ENCODE peak calls at places on chromosomes 11 and 22, in five cellular contexts. One of them, this sample, is unnamed.

GRCh38 chr22:46929689-46930225 is 167.3 kb downstream of the TBC1D22A start:
- DNase-seq in H1: no peak
- DNase-seq in HCT116: no peak
- DNase-seq in endothelial cell of umbilical vein: no peak
- DNase-seq in A549: no peak
- DNase-seq in this sample: no peak

GRCh38 chr22:41431656-41432055 is 14.9 kb downstream of the TOB2 start:
- DNase-seq in HCT116: no peak
- DNase-seq in A549: no peak
- DNase-seq in H1: no peak
- DNase-seq in endothelial cell of umbilical vein: no peak
- DNase-seq in this sample: no peak

GRCh38 chr22:46105494-46106278 is 44.6 kb upstream of the PPARA start:
- DNase-seq in endothelial cell of umbilical vein: no peak
- DNase-seq in A549: peak
- DNase-seq in H1: no peak
- DNase-seq in HCT116: no peak
- DNase-seq in this sample: no peak

GRCh38 chr11:85822814-85823213 is 11.9 kb upstream of the SYTL2 start:
- DNase-seq in endothelial cell of umbilical vein: no peak
- DNase-seq in H1: no peak
- DNase-seq in HCT116: no peak
- DNase-seq in A549: no peak
- DNase-seq in this sample: no peak

GRCh38 chr11:46674463-46675287 is 25.7 kb downstream of the ARHGAP1 start:
- DNase-seq in H1: peak
- DNase-seq in A549: no peak
- DNase-seq in endothelial cell of umbilical vein: no peak
- DNase-seq in HCT116: no peak
- DNase-seq in this sample: peak

GRCh38 chr11:118663381-118663780 is 16.1 kb downstream of the TREH start:
- DNase-seq in endothelial cell of umbilical vein: no peak
- DNase-seq in HCT116: no peak
- DNase-seq in H1: no peak
- DNase-seq in A549: no peak
- DNase-seq in this sample: no peak

GRCh38 chr22:49705631-49706352 is 121.9 kb downstream of the BRD1 start:
- DNase-seq in A549: no peak
- DNase-seq in endothelial cell of umbilical vein: no peak
- DNase-seq in H1: no peak
- DNase-seq in HCT116: no peak
- DNase-seq in this sample: no peak

GRCh38 chr22:24026733-24027132 is 15.6 kb downstream of the CABIN1 start:
- DNase-seq in endothelial cell of umbilical vein: no peak
- DNase-seq in A549: no peak
- DNase-seq in H1: no peak
- DNase-seq in HCT116: no peak
- DNase-seq in this sample: no peak

GRCh38 chr22:26890870-26891269 is 233.5 kb downstream of the MIAT start:
- DNase-seq in HCT116: peak
- DNase-seq in endothelial cell of umbilical vein: no peak
- DNase-seq in A549: no peak
- DNase-seq in H1: no peak
- DNase-seq in this sample: no peak

GRCh38 chr11:76208829-76209670 is 2.7 kb upstream of the WNT11 start:
- DNase-seq in H1: no peak
- DNase-seq in A549: peak
- DNase-seq in endothelial cell of umbilical vein: peak
- DNase-seq in HCT116: no peak
- DNase-seq in this sample: peak

GRCh38 chr11:16607675-16608644 is 130.5 kb upstream of the C11orf58 start:
- DNase-seq in endothelial cell of umbilical vein: peak
- DNase-seq in HCT116: no peak
- DNase-seq in H1: no peak
- DNase-seq in A549: no peak
- DNase-seq in this sample: no peak

GRCh38 chr11:33542921-33543320 is 157.7 kb downstream of the C11orf91 start:
- DNase-seq in HCT116: peak
- DNase-seq in A549: peak
- DNase-seq in H1: peak
- DNase-seq in endothelial cell of umbilical vein: peak
- DNase-seq in this sample: peak

GRCh38 chr22:48742191-48742555 is 1085.5 kb downstream of the BRD1 start:
- DNase-seq in H1: no peak
- DNase-seq in endothelial cell of umbilical vein: no peak
- DNase-seq in HCT116: no peak
- DNase-seq in A549: no peak
- DNase-seq in this sample: no peak

GRCh38 chr11:121500275-121500674 is 47.5 kb upstream of the SORL1-AS1 start:
- DNase-seq in HCT116: no peak
- DNase-seq in H1: no peak
- DNase-seq in endothelial cell of umbilical vein: no peak
- DNase-seq in A549: no peak
- DNase-seq in this sample: no peak

GRCh38 chr11:129283141-129283540 is 91.0 kb upstream of the ARHGAP32 start:
- DNase-seq in A549: no peak
- DNase-seq in H1: no peak
- DNase-seq in endothelial cell of umbilical vein: no peak
- DNase-seq in HCT116: peak
- DNase-seq in this sample: no peak

GRCh38 chr11:20011294-20011951 is 148.9 kb downstream of the DBX1 start:
- DNase-seq in HCT116: no peak
- DNase-seq in endothelial cell of umbilical vein: no peak
- DNase-seq in H1: no peak
- DNase-seq in A549: no peak
- DNase-seq in this sample: no peak

GRCh38 chr22:46162285-46162684 is 12.0 kb downstream of the PPARA start:
- DNase-seq in endothelial cell of umbilical vein: no peak
- DNase-seq in A549: no peak
- DNase-seq in H1: no peak
- DNase-seq in HCT116: no peak
- DNase-seq in this sample: no peak

GRCh38 chr11:11243790-11244469 is 109.1 kb downstream of the CSNK2A3 start:
- DNase-seq in H1: no peak
- DNase-seq in endothelial cell of umbilical vein: peak
- DNase-seq in A549: peak
- DNase-seq in HCT116: no peak
- DNase-seq in this sample: peak

GRCh38 chr11:120660024-120660565 is 148.5 kb downstream of the GRIK4 start:
- DNase-seq in A549: peak
- DNase-seq in HCT116: peak
- DNase-seq in H1: no peak
- DNase-seq in endothelial cell of umbilical vein: peak
- DNase-seq in this sample: peak

GRCh38 chr11:35412285-35412684 is 7.1 kb downstream of the SLC1A2 start:
- DNase-seq in endothelial cell of umbilical vein: peak
- DNase-seq in H1: no peak
- DNase-seq in HCT116: no peak
- DNase-seq in A549: peak
- DNase-seq in this sample: peak

GRCh38 chr11:61555051-61555969 is 25.6 kb downstream of the SYT7 start:
- DNase-seq in HCT116: no peak
- DNase-seq in H1: no peak
- DNase-seq in A549: peak
- DNase-seq in endothelial cell of umbilical vein: no peak
- DNase-seq in this sample: peak

GRCh38 chr11:108639146-108639545 is 25.7 kb upstream of the DDX10 start:
- DNase-seq in A549: no peak
- DNase-seq in HCT116: no peak
- DNase-seq in H1: no peak
- DNase-seq in endothelial cell of umbilical vein: no peak
- DNase-seq in this sample: no peak

GRCh38 chr22:20567993-20568417 is 60.6 kb downstream of the MED15 start:
- DNase-seq in H1: no peak
- DNase-seq in HCT116: peak
- DNase-seq in A549: no peak
- DNase-seq in endothelial cell of umbilical vein: no peak
- DNase-seq in this sample: no peak

GRCh38 chr11:109086931-109087330 is 335.1 kb upstream of the C11orf87 start:
- DNase-seq in endothelial cell of umbilical vein: no peak
- DNase-seq in HCT116: no peak
- DNase-seq in H1: no peak
- DNase-seq in A549: no peak
- DNase-seq in this sample: no peak

GRCh38 chr11:73308003-73308962 is at the start of gene ARHGEF17:
- DNase-seq in HCT116: peak
- DNase-seq in endothelial cell of umbilical vein: peak
- DNase-seq in H1: no peak
- DNase-seq in A549: peak
- DNase-seq in this sample: peak

GRCh38 chr22:38699784-38700183 is 959 bp downstream of the JOSD1 start:
- DNase-seq in HCT116: no peak
- DNase-seq in endothelial cell of umbilical vein: no peak
- DNase-seq in H1: no peak
- DNase-seq in A549: no peak
- DNase-seq in this sample: peak

GRCh38 chr11:69417211-69418085 is 64.0 kb upstream of the LINC01488 start:
- DNase-seq in endothelial cell of umbilical vein: no peak
- DNase-seq in A549: no peak
- DNase-seq in H1: no peak
- DNase-seq in HCT116: no peak
- DNase-seq in this sample: no peak

GRCh38 chr11:69167916-69168691 is 12.4 kb downstream of the SMIM38 start:
- DNase-seq in A549: no peak
- DNase-seq in H1: no peak
- DNase-seq in endothelial cell of umbilical vein: no peak
- DNase-seq in HCT116: no peak
- DNase-seq in this sample: no peak

GRCh38 chr22:38657248-38657909 is 941 bp downstream of the CBY1 start:
- DNase-seq in A549: peak
- DNase-seq in endothelial cell of umbilical vein: no peak
- DNase-seq in H1: no peak
- DNase-seq in HCT116: no peak
- DNase-seq in this sample: peak

GRCh38 chr11:57146301-57146700 is 35.5 kb upstream of the LRRC55 start:
- DNase-seq in endothelial cell of umbilical vein: no peak
- DNase-seq in H1: no peak
- DNase-seq in HCT116: no peak
- DNase-seq in A549: no peak
- DNase-seq in this sample: no peak

GRCh38 chr11:44243633-44244343 is 66.2 kb downstream of the ALX4 start:
- DNase-seq in endothelial cell of umbilical vein: peak
- DNase-seq in HCT116: no peak
- DNase-seq in H1: peak
- DNase-seq in A549: peak
- DNase-seq in this sample: no peak

GRCh38 chr11:13772223-13773046 is 104.0 kb downstream of the FAR1 start:
- DNase-seq in A549: peak
- DNase-seq in endothelial cell of umbilical vein: peak
- DNase-seq in HCT116: peak
- DNase-seq in H1: peak
- DNase-seq in this sample: peak

GRCh38 chr11:16737860-16738197 is 618 bp upstream of the C11orf58 start:
- DNase-seq in H1: no peak
- DNase-seq in HCT116: peak
- DNase-seq in A549: peak
- DNase-seq in endothelial cell of umbilical vein: no peak
- DNase-seq in this sample: peak

GRCh38 chr11:101723371-101723770 is 139.6 kb upstream of the TRPC6 start:
- DNase-seq in HCT116: no peak
- DNase-seq in A549: no peak
- DNase-seq in H1: no peak
- DNase-seq in endothelial cell of umbilical vein: no peak
- DNase-seq in this sample: no peak
- TF ChIP-seq MAX in HCT116: no peak
- TF ChIP-seq MAX in A549: no peak
- TF ChIP-seq MAX in H1: no peak
- TF ChIP-seq MAX in endothelial cell of umbilical vein: no peak
- TF ChIP-seq MAX in this sample: no peak

DNA sequence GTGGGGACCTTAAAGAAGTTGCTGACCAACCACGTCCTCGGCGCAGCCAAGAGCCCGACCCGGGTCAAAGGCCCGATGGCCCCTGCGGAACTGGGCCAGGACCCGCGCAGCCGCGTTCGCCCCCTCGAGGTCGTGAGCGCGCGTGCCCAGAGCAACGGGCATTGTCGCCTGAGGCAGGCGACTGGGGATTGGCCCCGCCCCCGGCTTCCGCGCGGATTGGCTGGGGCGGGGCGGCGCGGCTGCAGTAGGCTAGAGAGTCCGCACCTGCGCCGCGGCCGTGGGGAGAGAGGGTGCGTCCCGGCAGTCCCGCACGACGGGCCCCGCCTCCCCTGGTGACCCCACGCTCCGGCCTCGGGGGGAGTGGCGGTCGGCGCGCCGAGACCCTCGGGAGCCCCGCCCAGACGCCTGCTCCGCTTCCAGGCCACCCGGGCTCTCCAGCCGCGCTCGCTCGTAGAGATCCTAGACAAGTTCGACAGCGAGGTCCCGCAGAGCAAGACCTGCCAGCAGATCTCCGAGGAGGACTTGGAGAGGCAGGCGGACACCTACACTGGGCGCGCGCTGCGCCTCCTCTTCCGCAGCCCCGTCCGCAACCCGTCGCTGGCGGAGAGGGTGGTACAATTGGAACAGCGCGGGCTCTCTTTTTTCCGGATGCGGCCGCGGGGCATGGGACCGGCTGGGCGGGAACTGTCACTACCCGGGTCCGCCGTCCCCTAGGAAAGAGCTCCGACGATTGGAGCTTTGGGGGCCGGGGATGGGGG is 8.3 kb upstream of the PPIL2 start:
- DNase-seq in A549: peak
- DNase-seq in H1: no peak
- DNase-seq in HCT116: peak
- DNase-seq in endothelial cell of umbilical vein: peak
- DNase-seq in this sample: peak
- TF ChIP-seq POLR2A in A549: peak
- TF ChIP-seq POLR2A in H1: no peak
- TF ChIP-seq POLR2A in HCT116: peak
- TF ChIP-seq POLR2A in endothelial cell of umbilical vein: peak
- TF ChIP-seq POLR2A in this sample: peak

DNA sequence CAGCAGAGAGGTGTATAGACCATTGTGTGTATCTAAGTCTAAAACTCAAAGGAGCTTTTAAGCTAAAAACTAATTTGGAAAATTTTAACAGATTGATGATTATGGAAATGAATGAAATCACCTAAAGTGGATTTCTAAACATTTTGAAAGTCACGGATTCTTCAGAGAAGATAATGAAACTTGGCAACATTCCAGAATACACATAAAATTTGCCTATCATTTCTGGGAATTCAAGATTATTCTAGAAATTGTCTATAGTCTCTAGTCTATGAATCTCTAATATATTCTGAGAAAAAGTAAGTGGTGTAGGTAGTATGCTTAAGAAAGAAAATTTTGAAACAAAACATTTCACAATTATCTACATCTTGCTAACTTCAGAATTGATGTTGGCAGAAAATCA is 1117.9 kb upstream of the CNTN5 start:
- DNase-seq in endothelial cell of umbilical vein: no peak
- DNase-seq in A549: no peak
- DNase-seq in HCT116: no peak
- DNase-seq in H1: no peak
- DNase-seq in this sample: no peak
- TF ChIP-seq MAX in endothelial cell of umbilical vein: no peak
- TF ChIP-seq MAX in A549: no peak
- TF ChIP-seq MAX in HCT116: no peak
- TF ChIP-seq MAX in H1: no peak
- TF ChIP-seq MAX in this sample: no peak

GRCh38 chr22:31102441-31103081 is 4.8 kb downstream of the SELENOM start:
- DNase-seq in endothelial cell of umbilical vein: peak
- DNase-seq in A549: no peak
- DNase-seq in HCT116: no peak
- DNase-seq in H1: no peak
- DNase-seq in this sample: peak
- TF ChIP-seq POLR2A in endothelial cell of umbilical vein: peak
- TF ChIP-seq POLR2A in A549: no peak
- TF ChIP-seq POLR2A in HCT116: no peak
- TF ChIP-seq POLR2A in H1: no peak
- TF ChIP-seq POLR2A in this sample: no peak